ENCODE peak calls at places on chromosome 20, in four cellular contexts. Q is NCI-H82, P is caudate nucleus, B is 8988T. D is an unnamed sample.

GRCh38 chr20:17845701-17846475 is 122.7 kb downstream of the SNX5 start:
- DNase-seq in P (no peak), B (no peak), Q (no peak), D (no peak)

GRCh38 chr20:13904766-13905165 is 85.6 kb downstream of the SEL1L2 start:
- DNase-seq in P (no peak), B (no peak), Q (no peak), D (no peak)

GRCh38 chr20:38435555-38435939 is 419 bp upstream of the SNHG17 start:
- DNase-seq in P (no peak), B (no peak), Q (no peak), D (no peak)

GRCh38 chr20:38829296-38829875 is 23.9 kb downstream of the PPP1R16B start:
- DNase-seq in Q (no peak), B (no peak), P (no peak), D (no peak)

GRCh38 chr20:1489764-1490436 is 1.3 kb downstream of the SIRPB2 start:
- DNase-seq in P (no peak), Q (no peak), B (no peak), D (no peak)

GRCh38 chr20:35395728-35396127 is 16.0 kb downstream of the UQCC1 start:
- DNase-seq in Q (no peak), P (no peak), B (no peak), D (no peak)

GRCh38 chr20:58514321-58515239 is 619 bp downstream of the APCDD1L start:
- DNase-seq in P (no peak), Q (no peak), B (no peak), D (no peak)

GRCh38 chr20:62993856-62994494 is 12.8 kb downstream of the BHLHE23 start:
- DNase-seq in P (no peak), B (no peak), Q (peak; percentile 71), D (no peak)